ENCODE peak calls at places on chromosomes 7 and 10, in four cellular contexts. R, Y, V and U are unnamed samples.

GRCh38 chr10:128539784-128540759 is 413.8 kb upstream of the MKI67 start:
- DNase-seq in Y (no peak), V (no peak), R (no peak), U (no peak)

GRCh38 chr10:66805610-66806009 is 120.2 kb upstream of the LRRTM3 start:
- DNase-seq in Y (no peak), V (no peak), R (no peak), U (no peak)

GRCh38 chr7:88310950-88311674 is 4.4 kb upstream of the STEAP4 start:
- DNase-seq in R (no peak), V (no peak), Y (no peak), U (no peak)

GRCh38 chr7:155538293-155538692 is 8.1 kb downstream of the CNPY1 start:
- DNase-seq in V (no peak), R (no peak), Y (no peak), U (no peak)

GRCh38 chr7:100516135-100516812 is 22.7 kb upstream of the AGFG2 start:
- DNase-seq in V (peak), R (peak), Y (peak), U (no peak)

GRCh38 chr10:52197098-52197497 is 117.0 kb upstream of the DKK1 start:
- DNase-seq in R (no peak), Y (no peak), V (no peak), U (no peak)

GRCh38 chr7:26083113-26083512 is 68.9 kb upstream of the NFE2L3 start:
- DNase-seq in Y (no peak), R (no peak), V (no peak), U (no peak)

GRCh38 chr10:97385565-97385964 is 15.6 kb downstream of the RRP12 start:
- DNase-seq in V (no peak), Y (no peak), R (no peak), U (no peak)

GRCh38 chr7:156979007-156979606 is 29.6 kb downstream of the NOM1 start:
- DNase-seq in R (no peak), Y (no peak), V (no peak), U (no peak)

GRCh38 chr7:44096326-44096881 is 7.7 kb upstream of the AEBP1 start:
- DNase-seq in Y (no peak), R (no peak), V (no peak), U (no peak)
- TF ChIP-seq CTCF in Y (no peak), R (no peak), V (no peak), U (no peak)

GRCh38 chr7:41315764-41316163 is 387.1 kb downstream of the INHBA start:
- DNase-seq in V (no peak), R (no peak), Y (no peak), U (no peak)
- TF ChIP-seq CTCF in V (no peak), R (peak), Y (no peak), U (no peak)

DNA sequence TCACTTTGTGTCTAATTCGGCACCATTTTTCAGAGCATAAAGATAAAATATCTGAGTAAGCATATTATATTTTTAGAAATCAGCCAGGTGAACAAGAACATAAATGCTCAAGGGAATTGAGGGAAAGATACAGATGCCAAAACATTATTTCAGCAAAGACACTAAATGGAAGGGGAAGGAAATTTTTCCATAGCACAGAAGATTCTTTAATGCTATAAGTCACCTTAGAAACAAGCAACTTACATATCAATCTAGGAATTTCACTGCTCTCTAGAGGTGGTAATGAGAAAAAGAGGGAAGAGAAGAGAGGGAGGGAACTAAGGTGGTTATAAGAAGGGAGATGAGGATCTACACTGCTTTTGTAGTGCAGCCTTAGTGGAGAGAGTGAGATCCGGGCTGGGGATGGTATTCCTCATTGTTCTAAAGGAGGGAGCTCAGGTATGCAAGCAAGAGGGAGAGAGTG is 20.4 kb downstream of the ZNF365 start:
- DNase-seq in V (no peak), R (no peak), Y (no peak), U (no peak)
- TF ChIP-seq CTCF in V (no peak), R (no peak), Y (no peak), U (no peak)

DNA sequence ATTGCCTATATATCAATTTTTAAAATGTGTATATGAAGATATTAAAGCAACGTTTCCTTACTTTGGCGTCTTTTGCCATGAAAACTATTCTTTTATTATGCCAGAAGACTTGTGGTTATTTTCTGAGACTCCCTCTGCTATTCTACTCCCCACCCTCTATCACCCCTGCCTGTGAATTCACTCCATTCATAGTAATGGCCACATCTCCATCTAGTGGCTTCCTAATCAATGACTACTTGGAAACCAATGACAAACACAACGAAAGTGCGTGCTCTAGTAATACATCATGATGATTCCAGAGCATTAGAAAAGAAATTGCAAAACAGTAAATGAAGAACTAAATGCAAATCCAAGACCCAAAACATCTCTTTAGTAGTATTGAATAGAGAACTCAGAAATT is 186.7 kb upstream of the HGF start:
- DNase-seq in Y (peak), V (no peak), R (peak), U (no peak)
- TF ChIP-seq CTCF in Y (no peak), V (peak), R (peak), U (no peak)